ENCODE peak calls at places on chromosomes 6 and 20, in nine cellular contexts. J is IMR-90, M is uterus, Z is fibroblast of lung, Q is progenitor cell of endocrine pancreas, C is mammary epithelial cell, R is brain microvascular endothelial cell, L is prostate gland, V is heart right ventricle. N is an unnamed sample.

GRCh38 chr6:37640776-37641395 is 56.8 kb downstream of the MDGA1 start:
- DNase-seq in J (no peak), M (no peak), Z (no peak), Q (no peak), C (no peak), R (no peak), L (peak; percentile 54), V (no peak), N (no peak)

GRCh38 chr20:11204926-11205768 is 531.3 kb upstream of the JAG1 start:
- DNase-seq in J (peak; percentile 71), M (peak; percentile 29), Z (peak; percentile 48), Q (no peak), C (peak; percentile 69), R (peak; percentile 67), L (peak; percentile 72), V (peak; percentile 19), N (peak; percentile 88)

GRCh38 chr20:39986231-39986904 is 702.7 kb downstream of the MAFB start:
- DNase-seq in J (peak; percentile 28), M (peak; percentile 57), Z (peak; percentile 26), Q (no peak), C (peak; percentile 48), R (peak; percentile 58), L (peak; percentile 20), V (peak; percentile 55), N (peak; percentile 58)

GRCh38 chr6:73566954-73567591 is 46.2 kb upstream of the EEF1A1 start:
- DNase-seq in J (peak; percentile 35), M (peak; percentile 32), Z (peak; percentile 27), Q (no peak), C (peak; percentile 24), R (peak; percentile 59), L (no peak), V (peak; percentile 38), N (peak; percentile 49)

GRCh38 chr6:89985744-89986493 is 91.7 kb downstream of the GJA10 start:
- DNase-seq in J (peak; percentile 96), M (no peak), Z (peak; percentile 97), Q (no peak), C (no peak), R (peak; percentile 86), L (no peak), V (peak; percentile 11), N (peak; percentile 78)

GRCh38 chr6:94052754-94053153 is 633.4 kb upstream of the EPHA7 start:
- DNase-seq in J (no peak), M (no peak), Z (no peak), Q (no peak), C (no peak), R (peak; percentile 48), L (no peak), V (no peak), N (peak; percentile 85)

GRCh38 chr20:5041433-5041832 is 40.1 kb upstream of the SLC23A2 start:
- DNase-seq in J (no peak), M (no peak), Z (peak; percentile 12), Q (no peak), C (no peak), R (peak; percentile 65), L (no peak), V (no peak), N (peak; percentile 77)

GRCh38 chr6:71134929-71135642 is 153.5 kb upstream of the OGFRL1 start:
- DNase-seq in J (no peak), M (no peak), Z (no peak), Q (no peak), C (no peak), R (no peak), L (no peak), V (no peak), N (peak; percentile 21)

GRCh38 chr6:13526718-13527668 is 39.6 kb upstream of the GFOD1 start:
- DNase-seq in J (no peak), M (peak; percentile 17), Z (peak; percentile 15), Q (no peak), C (peak; percentile 28), R (no peak), L (no peak), V (peak; percentile 31), N (no peak)

GRCh38 chr6:108576724-108577123 is 16.0 kb downstream of the FOXO3 start:
- DNase-seq in J (no peak), M (no peak), Z (no peak), Q (no peak), C (no peak), R (no peak), L (no peak), V (no peak), N (peak; percentile 40)

GRCh38 chr20:49386848-49387605 is 95.4 kb downstream of the KCNB1 start:
- DNase-seq in J (no peak), M (peak; percentile 56), Z (no peak), Q (no peak), C (no peak), R (no peak), L (no peak), V (no peak), N (no peak)

GRCh38 chr20:37396520-37397075 is 50.7 kb downstream of the SRC start:
- DNase-seq in J (no peak), M (no peak), Z (no peak), Q (peak; percentile 82), C (no peak), R (no peak), L (no peak), V (no peak), N (no peak)

GRCh38 chr6:122459240-122459639 is 12.4 kb downstream of the SERINC1 start:
- DNase-seq in J (peak; percentile 22), M (no peak), Z (no peak), Q (no peak), C (peak; percentile 8), R (no peak), L (no peak), V (no peak), N (peak; percentile 13)

GRCh38 chr20:32609371-32609773 is 24.2 kb upstream of the NOL4L start:
- DNase-seq in J (no peak), M (no peak), Z (no peak), Q (no peak), C (no peak), R (no peak), L (no peak), V (no peak), N (no peak)

GRCh38 chr6:41894366-41895299 is 542 bp downstream of the USP49 start:
- DNase-seq in J (no peak), M (no peak), Z (peak; percentile 25), Q (peak; percentile 10), C (peak; percentile 17), R (no peak), L (no peak), V (no peak), N (no peak)

GRCh38 chr6:110140650-110141049 is 38.8 kb downstream of the WASF1 start:
- DNase-seq in J (peak; percentile 75), M (no peak), Z (peak; percentile 15), Q (no peak), C (peak; percentile 65), R (peak; percentile 51), L (no peak), V (no peak), N (peak; percentile 74)

GRCh38 chr6:161418458-161418945 is 144.6 kb upstream of the AGPAT4 start:
- DNase-seq in J (peak; percentile 85), M (peak; percentile 20), Z (peak; percentile 86), Q (peak; percentile 20), C (peak; percentile 61), R (peak; percentile 85), L (peak; percentile 72), V (no peak), N (peak; percentile 97)

GRCh38 chr20:23021541-23021940 is 13.6 kb upstream of the SSTR4 start:
- DNase-seq in J (no peak), M (no peak), Z (no peak), Q (no peak), C (no peak), R (no peak), L (no peak), V (no peak), N (no peak)
- TF ChIP-seq CTCF in J (no peak), M (no peak), Z (no peak), Q (no peak), C (no peak), R (no peak), L (no peak), V (peak; percentile 19), N (no peak)

GRCh38 chr6:87791485-87791884 is 89.5 kb upstream of the AKIRIN2 start:
- DNase-seq in J (no peak), M (no peak), Z (no peak), Q (no peak), C (no peak), R (no peak), L (no peak), V (no peak), N (no peak)
- TF ChIP-seq CTCF in J (no peak), M (no peak), Z (no peak), Q (no peak), C (no peak), R (no peak), L (no peak), V (no peak), N (no peak)

GRCh38 chr6:96760153-96760687 is 77.1 kb downstream of the GPR63 start:
- DNase-seq in J (no peak), M (no peak), Z (no peak), Q (no peak), C (no peak), R (no peak), L (no peak), V (no peak), N (no peak)
- TF ChIP-seq CTCF in J (no peak), M (no peak), Z (no peak), Q (no peak), C (no peak), R (no peak), L (no peak), V (peak; percentile 25), N (no peak)

GRCh38 chr20:44295995-44296394 is 15.0 kb downstream of the FITM2 start:
- DNase-seq in J (no peak), M (no peak), Z (no peak), Q (no peak), C (no peak), R (no peak), L (no peak), V (peak; percentile 46), N (no peak)
- TF ChIP-seq CTCF in J (no peak), M (no peak), Z (no peak), Q (no peak), C (no peak), R (no peak), L (no peak), V (no peak), N (no peak)

N was measured in choroid plexus epithelial cell.